ENCODE peak calls at places on chromosome 9, in nine cellular contexts. B, Y, Q, Z, V, X, R, E and P are unnamed samples.

GRCh38 chr9:126862461-126862830 is 2.0 kb downstream of the ZBTB34 start:
- DNase-seq in B (no peak), Y (no peak), Q (no peak), Z (no peak), V (no peak), X (no peak), R (peak), E (no peak), P (no peak)

GRCh38 chr9:95939472-95939871 is 64.0 kb downstream of the ERCC6L2 start:
- DNase-seq in B (no peak), Y (no peak), Q (no peak), Z (no peak), V (no peak), X (no peak), R (no peak), E (no peak), P (no peak)

GRCh38 chr9:7284517-7284916 is 515.1 kb downstream of the DMAC1 start:
- DNase-seq in B (no peak), Y (no peak), Q (no peak), Z (peak), V (no peak), X (no peak), R (no peak), E (no peak), P (no peak)

GRCh38 chr9:113482991-113483675 is 19.6 kb downstream of the RGS3 start:
- DNase-seq in B (no peak), Y (no peak), Q (no peak), Z (no peak), V (no peak), X (no peak), R (no peak), E (no peak), P (no peak)

GRCh38 chr9:68780735-68781134 is 75.7 kb downstream of the PIP5K1B start:
- DNase-seq in B (no peak), Y (no peak), Q (no peak), Z (no peak), V (no peak), X (no peak), R (peak), E (no peak), P (peak)

GRCh38 chr9:129164246-129164930 is 13.7 kb downstream of the IER5L start:
- DNase-seq in B (peak), Y (no peak), Q (peak), Z (peak), V (peak), X (no peak), R (peak), E (peak), P (no peak)

GRCh38 chr9:21316860-21317259 is 11.7 kb upstream of the IFNA5 start:
- DNase-seq in B (no peak), Y (no peak), Q (no peak), Z (peak), V (no peak), X (no peak), R (no peak), E (no peak), P (no peak)

GRCh38 chr9:73824671-73825070 is 672.5 kb upstream of the RORB start:
- DNase-seq in B (no peak), Y (no peak), Q (no peak), Z (peak), V (no peak), X (no peak), R (no peak), E (no peak), P (no peak)

GRCh38 chr9:98462310-98462709 is 206.9 kb upstream of the TBC1D2 start:
- DNase-seq in B (no peak), Y (no peak), Q (no peak), Z (no peak), V (no peak), X (no peak), R (no peak), E (no peak), P (no peak)

GRCh38 chr9:119004618-119004990 is 364.6 kb downstream of the BRINP1 start:
- DNase-seq in B (peak), Y (no peak), Q (peak), Z (no peak), V (no peak), X (no peak), R (peak), E (peak), P (no peak)

GRCh38 chr9:20242767-20243166 is 379.5 kb downstream of the MLLT3 start:
- DNase-seq in B (no peak), Y (no peak), Q (no peak), Z (peak), V (no peak), X (peak), R (peak), E (no peak), P (peak)

GRCh38 chr9:113687680-113688371 is 188.3 kb upstream of the ZNF618 start:
- DNase-seq in B (no peak), Y (no peak), Q (no peak), Z (peak), V (no peak), X (no peak), R (peak), E (no peak), P (no peak)

GRCh38 chr9:72315089-72315509 is 49.9 kb downstream of the ZFAND5 start:
- DNase-seq in B (peak), Y (no peak), Q (peak), Z (no peak), V (peak), X (no peak), R (peak), E (peak), P (no peak)

GRCh38 chr9:124205686-124206352 is 51.9 kb upstream of the NEK6 start:
- DNase-seq in B (no peak), Y (no peak), Q (no peak), Z (no peak), V (no peak), X (no peak), R (no peak), E (no peak), P (no peak)

GRCh38 chr9:119318371-119318770 is 50.9 kb downstream of the BRINP1 start:
- DNase-seq in B (no peak), Y (peak), Q (no peak), Z (peak), V (no peak), X (no peak), R (no peak), E (no peak), P (no peak)

GRCh38 chr9:134987906-134988700 is 70.4 kb upstream of the FCN1 start:
- DNase-seq in B (peak), Y (no peak), Q (no peak), Z (no peak), V (no peak), X (no peak), R (no peak), E (peak), P (no peak)

GRCh38 chr9:107158321-107158720 is 124.8 kb upstream of the RAD23B start:
- DNase-seq in B (no peak), Y (no peak), Q (no peak), Z (peak), V (no peak), X (no peak), R (peak), E (no peak), P (no peak)

GRCh38 chr9:102362463-102363138 is 624.2 kb upstream of the GRIN3A start:
- DNase-seq in B (no peak), Y (no peak), Q (no peak), Z (no peak), V (no peak), X (no peak), R (no peak), E (no peak), P (no peak)

GRCh38 chr9:35649431-35650340 is 1.0 kb downstream of the SIT1 start:
- DNase-seq in B (peak), Y (no peak), Q (peak), Z (no peak), V (no peak), X (peak), R (no peak), E (peak), P (peak)

GRCh38 chr9:79764377-79764776 is 192.6 kb downstream of the TLE4 start:
- DNase-seq in B (peak), Y (peak), Q (peak), Z (no peak), V (peak), X (no peak), R (no peak), E (no peak), P (no peak)

GRCh38 chr9:130160862-130161470 is 11.2 kb upstream of the NCS1 start:
- DNase-seq in B (no peak), Y (no peak), Q (no peak), Z (no peak), V (no peak), X (no peak), R (no peak), E (no peak), P (no peak)

GRCh38 chr9:87834357-87834756 is 48.3 kb upstream of the SPATA31E1 start:
- DNase-seq in B (no peak), Y (no peak), Q (no peak), Z (peak), V (no peak), X (no peak), R (peak), E (no peak), P (no peak)

GRCh38 chr9:93591706-93592388 is 15.5 kb downstream of the PHF2 start:
- DNase-seq in B (peak), Y (no peak), Q (no peak), Z (no peak), V (no peak), X (no peak), R (no peak), E (peak), P (no peak)

GRCh38 chr9:100601216-100601615 is 23.3 kb downstream of the CAVIN4 start:
- DNase-seq in B (no peak), Y (no peak), Q (no peak), Z (peak), V (no peak), X (no peak), R (peak), E (no peak), P (peak)

GRCh38 chr9:34575775-34576592 is 13.5 kb downstream of the CNTFR start:
- DNase-seq in B (no peak), Y (no peak), Q (no peak), Z (no peak), V (no peak), X (no peak), R (peak), E (peak), P (no peak)

GRCh38 chr9:116712781-116713180 is 25.7 kb downstream of the TRIM32 start:
- DNase-seq in B (no peak), Y (no peak), Q (no peak), Z (no peak), V (no peak), X (no peak), R (peak), E (no peak), P (no peak)

GRCh38 chr9:110919609-110920008 is 118.7 kb downstream of the LPAR1 start:
- DNase-seq in B (no peak), Y (peak), Q (no peak), Z (no peak), V (no peak), X (no peak), R (no peak), E (no peak), P (no peak)

GRCh38 chr9:34125681-34126206 is 754 bp downstream of the DCAF12 start:
- DNase-seq in B (no peak), Y (no peak), Q (no peak), Z (peak), V (no peak), X (no peak), R (peak), E (no peak), P (no peak)

GRCh38 chr9:93640027-93640426 is 63.6 kb downstream of the PHF2 start:
- DNase-seq in B (no peak), Y (no peak), Q (no peak), Z (no peak), V (no peak), X (no peak), R (no peak), E (no peak), P (no peak)

GRCh38 chr9:114558027-114558675 is 29.4 kb upstream of the ATP6V1G1 start:
- DNase-seq in B (no peak), Y (no peak), Q (no peak), Z (no peak), V (no peak), X (no peak), R (no peak), E (no peak), P (no peak)

GRCh38 chr9:88388203-88388885 is at the start of gene SPIN1:
- DNase-seq in B (peak), Y (no peak), Q (peak), Z (peak), V (peak), X (peak), R (peak), E (peak), P (peak)

GRCh38 chr9:129620669-129621295 is at the start of gene C9orf50:
- DNase-seq in B (no peak), Y (no peak), Q (no peak), Z (no peak), V (no peak), X (no peak), R (no peak), E (no peak), P (no peak)

GRCh38 chr9:120998111-120998510 is 52.0 kb downstream of the C5 start:
- DNase-seq in B (no peak), Y (no peak), Q (no peak), Z (no peak), V (no peak), X (no peak), R (no peak), E (no peak), P (no peak)

GRCh38 chr9:126057461-126057860 is 269.2 kb upstream of the MVB12B start:
- DNase-seq in B (no peak), Y (no peak), Q (no peak), Z (no peak), V (no peak), X (no peak), R (no peak), E (no peak), P (no peak)

GRCh38 chr9:4068449-4068848 is 231.4 kb downstream of the GLIS3 start:
- DNase-seq in B (no peak), Y (no peak), Q (no peak), Z (no peak), V (no peak), X (no peak), R (no peak), E (no peak), P (no peak)

GRCh38 chr9:4073371-4073770 is 226.5 kb downstream of the GLIS3 start:
- DNase-seq in B (no peak), Y (no peak), Q (no peak), Z (peak), V (no peak), X (no peak), R (no peak), E (no peak), P (no peak)

GRCh38 chr9:4068914-4069313 is 231.0 kb downstream of the GLIS3 start:
- DNase-seq in B (no peak), Y (no peak), Q (no peak), Z (no peak), V (no peak), X (no peak), R (no peak), E (no peak), P (no peak)

GRCh38 chr9:4069457-4070162 is 230.3 kb downstream of the GLIS3 start:
- DNase-seq in B (no peak), Y (no peak), Q (no peak), Z (no peak), V (no peak), X (no peak), R (no peak), E (no peak), P (no peak)

DNA sequence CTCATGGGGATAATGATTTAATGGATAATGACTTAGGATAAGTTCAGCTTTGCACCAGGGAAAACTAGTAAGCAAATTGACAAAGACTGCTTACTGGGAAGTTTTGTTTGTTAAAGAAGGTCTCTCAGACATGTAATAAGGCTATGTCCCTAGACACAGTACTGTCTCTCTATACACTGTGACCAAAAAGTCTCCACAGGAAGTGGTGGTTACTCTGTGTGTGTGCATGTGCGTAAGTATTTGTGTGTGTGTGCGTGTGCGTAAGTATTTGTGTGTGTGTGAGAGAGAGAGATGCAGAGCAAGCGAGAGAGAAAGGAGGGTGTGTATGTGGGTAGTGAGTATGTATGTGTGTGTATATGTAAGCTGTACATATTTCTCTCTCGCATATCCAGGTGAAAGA is 229.6 kb downstream of the GLIS3 start:
- DNase-seq in B (no peak), Y (no peak), Q (no peak), Z (no peak), V (no peak), X (no peak), R (no peak), E (no peak), P (no peak)
- H3K27ac ChIP-seq in B (no peak), Y (no peak), Q (no peak), Z (no peak), V (no peak), X (no peak), R (no peak), E (peak), P (no peak)

DNA sequence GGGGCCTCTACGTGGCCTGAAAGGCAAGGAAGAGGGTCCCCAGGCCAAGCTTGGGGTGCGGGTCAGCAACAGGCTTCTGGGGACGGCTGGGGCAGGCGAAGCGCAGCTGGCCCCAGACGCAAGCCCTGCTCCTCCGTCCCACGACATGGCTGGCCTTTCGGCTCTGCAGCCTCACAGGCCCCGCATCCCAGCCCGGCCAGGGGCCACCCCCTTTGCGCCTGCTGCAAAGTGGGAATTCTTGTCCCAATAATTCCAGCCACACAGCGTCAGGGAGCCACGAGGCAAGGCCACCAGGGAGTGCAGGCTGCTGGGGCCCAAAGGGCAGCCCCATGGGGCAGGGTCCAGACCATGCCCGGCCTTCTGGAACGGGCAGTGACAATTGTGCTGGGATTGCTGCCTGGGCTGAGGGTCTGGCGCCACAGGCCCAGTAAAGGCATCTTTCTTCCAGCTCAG is 1.1 kb upstream of the ENTPD2 start:
- DNase-seq in B (no peak), Y (no peak), Q (no peak), Z (no peak), V (no peak), X (no peak), R (peak), E (no peak), P (no peak)
- H3K27ac ChIP-seq in B (no peak), Y (no peak), Q (no peak), Z (no peak), V (peak), X (no peak), R (peak), E (peak), P (no peak)

DNA sequence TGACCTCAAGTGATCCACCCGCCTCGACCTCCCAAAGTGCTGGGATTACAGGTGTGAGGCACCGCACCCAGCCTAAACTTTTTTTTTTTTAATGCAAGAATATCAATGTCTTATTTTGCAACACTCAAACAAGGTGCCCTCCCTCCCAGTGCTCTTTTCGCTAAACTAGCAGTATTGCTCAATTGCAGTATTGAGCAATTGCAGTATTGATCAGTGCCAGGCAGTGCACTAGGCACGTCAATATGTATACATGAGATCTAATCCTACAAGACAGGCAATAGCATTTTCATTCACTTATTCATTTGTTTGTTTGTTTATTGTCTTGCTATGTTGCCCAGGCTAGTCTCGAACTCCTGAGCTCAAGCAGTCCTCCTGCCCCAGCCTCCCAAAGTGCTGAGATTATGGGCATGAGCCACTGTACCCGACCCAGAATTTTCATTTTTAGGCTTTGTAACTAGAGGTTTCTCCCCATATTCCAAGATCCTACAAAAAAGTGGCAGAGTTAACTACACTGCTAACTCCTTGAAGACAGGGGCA is 94.5 kb downstream of the TTLL11 start:
- DNase-seq in B (no peak), Y (no peak), Q (no peak), Z (no peak), V (no peak), X (no peak), R (no peak), E (no peak), P (no peak)
- H3K27ac ChIP-seq in B (no peak), Y (no peak), Q (no peak), Z (no peak), V (no peak), X (no peak), R (no peak), E (no peak), P (no peak)

GRCh38 chr9:37407468-37407867 is 15.0 kb upstream of the GRHPR start:
- DNase-seq in B (no peak), Y (no peak), Q (no peak), Z (peak), V (no peak), X (no peak), R (no peak), E (no peak), P (no peak)
- H3K27ac ChIP-seq in B (no peak), Y (no peak), Q (no peak), Z (no peak), V (no peak), X (no peak), R (no peak), E (no peak), P (no peak)

GRCh38 chr9:89743216-89743575 is 138.4 kb downstream of the GADD45G start:
- DNase-seq in B (no peak), Y (no peak), Q (no peak), Z (no peak), V (no peak), X (no peak), R (no peak), E (peak), P (no peak)
- H3K27ac ChIP-seq in B (no peak), Y (no peak), Q (no peak), Z (no peak), V (no peak), X (peak), R (no peak), E (no peak), P (peak)

DNA sequence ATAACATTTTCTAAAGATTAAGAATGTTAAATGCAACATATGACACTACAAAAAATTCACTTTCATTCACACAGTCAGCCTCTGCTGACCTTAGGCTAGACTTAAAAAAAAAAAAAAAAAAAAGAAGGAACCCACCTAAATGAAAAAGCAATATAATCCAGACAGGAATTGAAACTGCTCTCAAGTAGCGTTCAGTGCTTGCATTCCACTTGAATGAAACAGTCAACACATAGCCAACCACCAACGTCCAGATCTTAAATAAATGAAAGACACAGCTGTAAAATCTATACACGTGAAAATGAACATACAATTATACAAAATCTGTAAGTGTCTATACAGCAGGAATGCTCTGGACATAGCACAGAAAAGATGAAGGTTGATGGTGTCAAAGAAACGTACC is 11.4 kb downstream of the TMEM245 start:
- DNase-seq in B (no peak), Y (peak), Q (no peak), Z (no peak), V (no peak), X (no peak), R (no peak), E (no peak), P (no peak)
- H3K27ac ChIP-seq in B (no peak), Y (peak), Q (no peak), Z (no peak), V (peak), X (peak), R (no peak), E (no peak), P (no peak)

GRCh38 chr9:136644343-136644592 is 18.4 kb upstream of the EGFL7 start:
- DNase-seq in B (peak), Y (no peak), Q (peak), Z (no peak), V (no peak), X (no peak), R (peak), E (peak), P (no peak)
- H3K27ac ChIP-seq in B (no peak), Y (no peak), Q (no peak), Z (no peak), V (no peak), X (no peak), R (no peak), E (peak), P (no peak)

GRCh38 chr9:112064871-112065270 is 110.2 kb downstream of the SUSD1 start:
- DNase-seq in B (no peak), Y (no peak), Q (no peak), Z (no peak), V (no peak), X (no peak), R (peak), E (no peak), P (no peak)
- H3K27ac ChIP-seq in B (no peak), Y (peak), Q (no peak), Z (no peak), V (no peak), X (no peak), R (peak), E (peak), P (no peak)